ENCODE peak calls at places on chromosomes 4 and X, in four cellular contexts. K is IMR-90, I is K562, S is endothelial cell of umbilical vein. X is an unnamed sample.

GRCh38 chr4:43224591-43224990 is 332.1 kb downstream of the GRXCR1 start:
- DNase-seq in K (peak; percentile 6), I (no peak), S (no peak), X (no peak)

GRCh38 chrX:22365460-22365859 is 92.7 kb downstream of the CBLL2 start:
- DNase-seq in K (peak; percentile 91), I (no peak), S (peak; percentile 65), X (peak; percentile 67)

GRCh38 chr4:8850074-8850829 is 21.4 kb downstream of the HMX1 start:
- DNase-seq in K (no peak), I (no peak), S (no peak), X (no peak)

GRCh38 chrX:4735299-4735698 is 1021.9 kb upstream of the PRKX start:
- DNase-seq in K (no peak), I (no peak), S (no peak), X (no peak)

GRCh38 chr4:71732706-71733105 is 51.2 kb downstream of the GC start:
- DNase-seq in K (peak; percentile 58), I (peak; percentile 16), S (peak; percentile 14), X (no peak)

GRCh38 chrX:8845060-8845459 is 43.9 kb upstream of the FAM9A start:
- DNase-seq in K (peak; percentile 80), I (peak; percentile 6), S (no peak), X (no peak)

GRCh38 chr4:188399834-188400233 is 260.6 kb downstream of the TRIML1 start:
- DNase-seq in K (no peak), I (no peak), S (no peak), X (no peak)

GRCh38 chr4:21181716-21182115 is 481.5 kb downstream of the PACRGL start:
- DNase-seq in K (no peak), I (no peak), S (no peak), X (no peak)

GRCh38 chrX:17861496-17862011 is 456 bp upstream of the RAI2 start:
- DNase-seq in K (no peak), I (no peak), S (no peak), X (no peak)

GRCh38 chr4:122896270-122896669 is 26.1 kb downstream of the NUDT6 start:
- DNase-seq in K (no peak), I (no peak), S (no peak), X (no peak)

GRCh38 chr4:155609455-155610059 is 57.1 kb upstream of the GUCY1A1 start:
- DNase-seq in K (peak; percentile 41), I (no peak), S (no peak), X (no peak)

GRCh38 chrX:51641421-51642021 is 22.8 kb upstream of the CENPVL3 start:
- DNase-seq in K (peak; percentile 60), I (peak; percentile 17), S (peak; percentile 26), X (no peak)

GRCh38 chr4:27666943-27667342 is 806.3 kb downstream of the STIM2 start:
- DNase-seq in K (no peak), I (peak; percentile 3), S (no peak), X (no peak)

GRCh38 chrX:15340867-15341266 is 5.5 kb upstream of the PIGA start:
- DNase-seq in K (no peak), I (no peak), S (no peak), X (no peak)

GRCh38 chr4:104429150-104429741 is 65.4 kb downstream of the CXXC4 start:
- DNase-seq in K (no peak), I (no peak), S (no peak), X (no peak)

GRCh38 chr4:6198278-6198677 is 2.1 kb downstream of the JAKMIP1 start:
- DNase-seq in K (no peak), I (no peak), S (no peak), X (no peak)

GRCh38 chr4:147182041-147182440 is 236.4 kb upstream of the TTC29 start:
- DNase-seq in K (no peak), I (no peak), S (no peak), X (no peak)

GRCh38 chr4:81485310-81485980 is 13.7 kb upstream of the RASGEF1B start:
- DNase-seq in K (no peak), I (no peak), S (no peak), X (no peak)

GRCh38 chrX:20906571-20906970 is 467.6 kb upstream of the CNKSR2 start:
- DNase-seq in K (no peak), I (no peak), S (no peak), X (no peak)

GRCh38 chr4:164056426-164057142 is 562.1 kb downstream of the TMA16 start:
- DNase-seq in K (no peak), I (no peak), S (no peak), X (no peak)

DNA sequence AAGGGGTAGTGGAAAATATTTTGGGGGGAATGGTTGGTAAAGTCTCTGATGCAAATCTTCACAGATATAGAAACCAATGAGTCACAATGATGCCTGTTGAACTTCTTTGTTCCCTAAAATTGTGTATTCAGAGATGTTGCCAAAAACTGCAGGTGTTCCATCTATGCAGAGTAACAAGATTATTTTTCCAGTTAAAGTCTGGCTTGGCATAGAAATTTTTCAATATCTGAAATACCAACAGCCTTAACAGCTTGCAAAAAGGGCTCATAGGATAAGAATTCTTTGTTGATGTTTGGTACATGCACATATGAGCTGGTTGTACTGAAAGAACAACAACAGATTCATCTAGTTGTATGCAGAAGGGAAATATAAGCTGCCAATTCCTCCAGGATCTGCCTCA is 564.3 kb downstream of the TMA16 start:
- DNase-seq in K (no peak), I (no peak), S (no peak), X (no peak)
- TF ChIP-seq CTCF in K (no peak), I (no peak), S (no peak), X (no peak)

GRCh38 chr4:114108869-114109268 is 129.4 kb upstream of the ARSJ start:
- DNase-seq in K (peak; percentile 65), I (no peak), S (peak; percentile 35), X (peak; percentile 32)
- H3K9me1 ChIP-seq in K (no peaks in the 10 kb centered on the region), I (no peaks in the 10 kb centered on the region), S (no peaks in the 10 kb centered on the region), X (no peaks in the 10 kb centered on the region)

GRCh38 chrX:55379396-55379795 is 72.5 kb upstream of the MAGEH1 start:
- DNase-seq in K (no peak), I (no peak), S (no peak), X (no peak)
- H3K9me3 ChIP-seq in K (peaks cover 4% of the 10 kb centered on the region), I (no peaks in the 10 kb centered on the region), S (no peaks in the 10 kb centered on the region), X (no peaks in the 10 kb centered on the region)

DNA sequence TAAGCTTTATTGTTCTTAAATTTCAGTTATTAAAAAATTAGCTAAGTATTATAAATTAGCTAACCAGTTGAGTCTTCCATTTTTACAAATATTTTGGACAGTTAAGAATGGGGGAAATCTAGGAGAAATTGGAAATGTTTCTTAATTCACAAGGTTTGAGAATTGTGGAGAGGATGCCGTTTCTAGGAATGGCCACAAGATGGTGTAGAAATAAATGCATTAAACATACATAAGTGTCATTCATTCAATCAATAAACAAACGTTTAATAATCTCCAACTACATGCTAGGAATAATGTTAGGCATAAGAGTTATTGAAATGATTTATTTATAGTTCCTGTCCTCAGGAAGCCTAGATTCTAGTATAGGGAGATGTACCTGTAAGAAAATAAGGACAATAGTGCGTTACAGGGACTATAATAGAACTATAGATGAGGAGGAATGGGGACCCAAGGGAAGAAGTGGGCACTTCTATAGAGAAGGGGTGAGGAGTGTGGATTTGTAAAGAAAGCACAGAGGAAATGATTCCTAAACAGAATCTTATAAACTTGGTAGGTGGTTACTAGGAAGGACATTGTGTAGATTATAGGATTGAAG is 195.7 kb upstream of the ANK2 start:
- DNase-seq in K (no peak), I (no peak), S (no peak), X (no peak)
- TF ChIP-seq CTCF in K (peak; percentile 18), I (no peak), S (no peak), X (peak; percentile 29)

GRCh38 chrX:140053841-140054240 is 88.5 kb upstream of the CXorf66 start:
- DNase-seq in K (no peak), I (no peak), S (no peak), X (no peak)
- H3K9me1 ChIP-seq in K (no peaks in the 10 kb centered on the region), I (no peaks in the 10 kb centered on the region), S (no peaks in the 10 kb centered on the region), X (no peaks in the 10 kb centered on the region)

GRCh38 chrX:39650883-39651282 is 446.9 kb downstream of the BCOR start:
- DNase-seq in K (no peak), I (no peak), S (no peak), X (no peak)
- H3K9me3 ChIP-seq in K (no peaks in the 10 kb centered on the region), I (no peaks in the 10 kb centered on the region), S (no peaks in the 10 kb centered on the region), X (no peaks in the 10 kb centered on the region)

X was measured in keratinocyte.